ENCODE peak calls at places on chromosomes 4 and X, in five cellular contexts. R is K562, O is H1, W is HCT116, T is HepG2. I is an unnamed sample.

GRCh38 chr4:89489338-89489771 is 181.8 kb upstream of the GPRIN3 start:
- DNase-seq in W (no peak), R (no peak), T (no peak), O (no peak), I (no peak)

GRCh38 chrX:153687121-153688039 is at the start of gene SLC6A8:
- DNase-seq in T (peak; percentile 31), W (peak; percentile 27), O (no peak), R (peak; percentile 90), I (no peak)

GRCh38 chr4:112523764-112524505 is 8.0 kb upstream of the NEUROG2 start:
- DNase-seq in O (peak; percentile 84), W (peak; percentile 73), T (peak; percentile 66), R (peak; percentile 80), I (no peak)

GRCh38 chr4:145734051-145734450 is 54.1 kb downstream of the C4orf51 start:
- DNase-seq in O (no peak), R (no peak), W (no peak), T (no peak), I (no peak)

GRCh38 chr4:83022724-83023427 is 12.1 kb upstream of the COPS4 start:
- DNase-seq in O (no peak), R (no peak), W (no peak), T (no peak), I (no peak)

GRCh38 chrX:136291824-136292223 is 8.9 kb upstream of the ADGRG4 start:
- DNase-seq in W (no peak), T (no peak), O (no peak), R (no peak), I (no peak)

GRCh38 chrX:34546366-34546765 is 110.7 kb downstream of the TMEM47 start:
- DNase-seq in O (no peak), R (no peak), T (no peak), W (no peak), I (no peak)

GRCh38 chr4:101977096-101977495 is 186.6 kb downstream of the BANK1 start:
- DNase-seq in T (no peak), R (no peak), O (no peak), W (peak; percentile 92), I (no peak)

GRCh38 chrX:13223868-13224555 is 95.8 kb downstream of the ATXN3L start:
- DNase-seq in W (peak; percentile 51), R (no peak), O (no peak), T (peak; percentile 39), I (no peak)

GRCh38 chrX:47523713-47524166 is 37.3 kb upstream of the ARAF start:
- DNase-seq in R (no peak), W (no peak), O (no peak), T (no peak), I (no peak)

GRCh38 chrX:72347366-72347765 is 41.7 kb upstream of the CITED1 start:
- DNase-seq in T (no peak), R (no peak), W (no peak), O (no peak), I (no peak)

GRCh38 chrX:25034889-25035288 is 19.1 kb upstream of the ARX start:
- DNase-seq in T (peak; percentile 4), R (no peak), W (no peak), O (no peak), I (no peak)

GRCh38 chrX:129748265-129748664 is 9.5 kb downstream of the XPNPEP2 start:
- DNase-seq in T (no peak), R (no peak), O (no peak), W (no peak), I (no peak)

GRCh38 chr4:6894086-6894478 is 15.5 kb upstream of the TBC1D14 start:
- DNase-seq in T (no peak), O (no peak), W (no peak), R (no peak), I (no peak)

GRCh38 chr4:130747842-130748241 is 1651.9 kb downstream of the C4orf33 start:
- DNase-seq in W (peak; percentile 1), T (no peak), R (no peak), O (no peak), I (no peak)

GRCh38 chr4:101527186-101527585 is 179.9 kb upstream of the PPP3CA start:
- DNase-seq in T (no peak), R (no peak), W (no peak), O (no peak), I (peak; percentile 45)

GRCh38 chrX:65587616-65588526 is 53.3 kb upstream of the LAS1L start:
- DNase-seq in R (peak; percentile 67), W (no peak), O (no peak), T (no peak), I (no peak)

GRCh38 chr4:119189638-119190037 is 22.9 kb upstream of the USP53 start:
- DNase-seq in T (no peak), R (no peak), W (no peak), O (no peak), I (no peak)

GRCh38 chr4:168474660-168475320 is 5.5 kb downstream of the DDX60L start:
- DNase-seq in R (no peak), T (no peak), O (no peak), W (no peak), I (no peak)

GRCh38 chr4:59608466-59608865 is 1591.7 kb upstream of the ADGRL3 start:
- DNase-seq in T (no peak), R (no peak), O (no peak), W (no peak), I (no peak)

GRCh38 chr4:140571620-140572019 is 2.9 kb upstream of the UCP1 start:
- DNase-seq in W (no peak), T (no peak), R (no peak), O (no peak), I (no peak)

GRCh38 chr4:2259036-2259540 is 2.8 kb downstream of the MXD4 start:
- DNase-seq in O (no peak), W (no peak), T (no peak), R (no peak), I (no peak)

GRCh38 chr4:2258091-2259035 is 3.5 kb downstream of the MXD4 start:
- DNase-seq in T (no peak), W (no peak), O (no peak), R (no peak), I (no peak)

GRCh38 chr4:2256781-2257191 is 5.1 kb downstream of the MXD4 start:
- DNase-seq in R (no peak), T (no peak), O (no peak), W (no peak), I (no peak)

GRCh38 chr4:2256156-2256731 is 5.7 kb downstream of the MXD4 start:
- DNase-seq in O (no peak), T (no peak), W (no peak), R (no peak), I (no peak)

DNA sequence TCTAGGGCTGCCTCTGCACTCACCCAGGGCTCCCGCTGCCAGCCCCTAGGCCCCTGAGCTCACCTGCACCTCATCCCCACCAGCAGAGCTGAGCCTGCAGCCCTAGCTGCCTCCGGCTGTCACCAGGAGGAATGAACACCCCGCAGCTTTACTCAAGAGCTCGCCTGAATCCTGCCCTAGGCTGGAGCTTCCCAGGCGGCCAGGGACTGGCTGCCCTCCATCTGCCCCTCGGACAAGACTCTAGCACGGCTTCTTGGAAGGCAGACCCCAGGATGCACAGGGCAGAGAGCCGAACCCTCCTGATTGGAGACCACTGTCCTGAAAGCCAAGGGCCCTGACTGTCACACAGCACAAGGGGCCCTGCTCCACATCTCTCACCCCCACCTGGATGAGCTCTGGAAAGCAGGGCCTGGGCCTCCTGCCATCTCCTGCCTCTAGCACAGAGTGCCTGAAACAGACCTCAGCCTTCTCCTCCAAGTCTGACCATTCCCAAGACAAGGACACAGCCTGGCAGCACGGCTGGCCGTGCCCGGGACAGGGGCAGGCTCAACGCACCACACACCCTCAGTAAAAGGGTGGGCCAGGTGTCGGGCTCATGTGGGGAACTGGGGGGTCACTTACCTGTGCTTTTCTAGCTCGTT is 4.4 kb downstream of the MXD4 start:
- DNase-seq in T (no peak), W (no peak), O (no peak), R (no peak), I (no peak)
- TF ChIP-seq SRF in T (no peak), W (no peak), O (no peak), R (no peak), I (no peak)

GRCh38 chr4:40227284-40227683 is 30.5 kb downstream of the RHOH start:
- DNase-seq in T (no peak), O (no peak), W (no peak), R (no peak), I (peak; percentile 77)
- TF ChIP-seq SRF in T (no peak), O (no peak), W (no peak), R (no peak), I (no peak)

GRCh38 chr4:79454656-79455055 is 46.6 kb upstream of the GK2 start:
- DNase-seq in W (no peak), R (no peak), T (no peak), O (no peak), I (no peak)
- TF ChIP-seq SRF in W (no peak), R (no peak), T (no peak), O (no peak), I (no peak)

DNA sequence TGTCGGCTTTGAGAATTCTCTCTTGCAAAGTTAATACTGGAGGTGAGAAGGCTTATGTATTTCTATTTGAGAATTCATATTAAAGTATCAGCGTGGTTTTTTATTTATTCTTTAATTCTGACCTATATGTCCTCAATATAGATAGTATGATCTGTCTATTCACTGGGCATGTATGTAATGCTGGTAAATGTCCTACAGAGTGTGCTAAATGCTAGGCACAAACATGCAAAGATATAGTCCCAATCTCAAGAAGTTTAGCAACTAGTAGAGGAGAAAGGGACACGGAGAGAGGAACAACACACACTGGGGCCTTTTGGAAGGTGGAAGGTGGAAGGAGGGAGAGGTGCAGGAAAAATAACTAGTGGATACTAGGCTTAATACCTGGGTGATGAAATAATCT is 11.0 kb upstream of the BMPR1B start:
- DNase-seq in W (no peak), T (no peak), O (no peak), R (no peak), I (no peak)
- TF ChIP-seq SRF in W (no peak), T (no peak), O (no peak), R (no peak), I (no peak)

GRCh38 chr4:185513489-185514181 is 21.7 kb downstream of the PDLIM3 start:
- DNase-seq in T (peak; percentile 73), W (no peak), R (no peak), O (no peak), I (peak; percentile 2)
- TF ChIP-seq SRF in T (no peak), W (no peak), R (no peak), O (no peak), I (no peak)

DNA sequence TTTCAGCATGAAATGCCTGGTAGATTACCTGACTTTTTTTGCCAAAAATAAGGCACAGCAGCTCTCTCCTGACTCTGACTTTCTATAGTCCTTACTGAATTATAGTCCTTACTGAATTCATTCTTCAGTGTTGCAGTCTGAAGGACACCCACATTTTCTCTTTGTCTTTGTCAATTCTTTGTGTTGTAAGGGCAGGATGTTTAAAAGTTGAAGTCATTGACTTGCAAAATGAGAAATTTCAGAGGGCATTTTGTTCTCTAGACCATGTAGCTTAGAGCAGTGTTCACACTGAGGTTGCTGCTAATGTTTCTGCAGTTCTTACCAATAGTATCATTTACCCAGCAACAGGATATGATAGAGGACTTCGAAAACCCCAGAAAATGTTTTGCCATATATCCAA is 168.0 kb downstream of the SOWAHB start:
- DNase-seq in R (no peak), T (no peak), O (no peak), W (no peak), I (no peak)
- TF ChIP-seq SRF in R (no peak), T (no peak), O (no peak), W (no peak), I (no peak)

GRCh38 chr4:75698963-75699228 is 25.5 kb upstream of the USO1 start:
- DNase-seq in W (no peak), T (no peak), R (no peak), O (no peak), I (no peak)
- TF ChIP-seq SRF in W (no peak), T (no peak), R (no peak), O (no peak), I (no peak)

I was measured in GM12878.